ENCODE peak calls at places on chromosome 10, in nine cellular contexts. One of them, this sample, is unnamed.
A peak's percentile ranks its signal among the peaks of the same experiment; 100 is the strongest.

GRCh38 chr10:34407227-34407626 is 407.9 kb downstream of the PARD3 start:
- DNase-seq in AG04450: no peak
- DNase-seq in fibroblast of villous mesenchyme: peak; percentile 67
- DNase-seq in HCT116: no peak
- DNase-seq in fibroblast of pulmonary artery: peak; percentile 89
- DNase-seq in mucosa of descending colon: no peak
- DNase-seq in uterus: no peak
- DNase-seq in OCI-LY7: no peak
- DNase-seq in Peyer's patch: no peak
- DNase-seq in this sample: peak; percentile 33

GRCh38 chr10:87060280-87060928 is 34.2 kb downstream of the GLUD1 start:
- DNase-seq in AG04450: no peak
- DNase-seq in fibroblast of villous mesenchyme: no peak
- DNase-seq in HCT116: no peak
- DNase-seq in fibroblast of pulmonary artery: no peak
- DNase-seq in mucosa of descending colon: no peak
- DNase-seq in uterus: no peak
- DNase-seq in OCI-LY7: no peak
- DNase-seq in Peyer's patch: no peak
- DNase-seq in this sample: no peak

GRCh38 chr10:98242823-98243222 is 25.2 kb downstream of the LOXL4 start:
- DNase-seq in AG04450: no peak
- DNase-seq in fibroblast of villous mesenchyme: peak; percentile 36
- DNase-seq in HCT116: no peak
- DNase-seq in fibroblast of pulmonary artery: peak; percentile 58
- DNase-seq in mucosa of descending colon: no peak
- DNase-seq in uterus: no peak
- DNase-seq in OCI-LY7: peak; percentile 20
- DNase-seq in Peyer's patch: no peak
- DNase-seq in this sample: peak; percentile 69

GRCh38 chr10:122282253-122282671 is 11.2 kb downstream of the BTBD16 start:
- DNase-seq in AG04450: no peak
- DNase-seq in fibroblast of villous mesenchyme: no peak
- DNase-seq in HCT116: no peak
- DNase-seq in fibroblast of pulmonary artery: peak; percentile 26
- DNase-seq in mucosa of descending colon: no peak
- DNase-seq in uterus: no peak
- DNase-seq in OCI-LY7: no peak
- DNase-seq in Peyer's patch: no peak
- DNase-seq in this sample: peak; percentile 22

GRCh38 chr10:22228167-22228938 is 10.5 kb upstream of the EBLN1 start:
- DNase-seq in AG04450: no peak
- DNase-seq in fibroblast of villous mesenchyme: no peak
- DNase-seq in HCT116: no peak
- DNase-seq in fibroblast of pulmonary artery: no peak
- DNase-seq in mucosa of descending colon: no peak
- DNase-seq in uterus: no peak
- DNase-seq in OCI-LY7: no peak
- DNase-seq in Peyer's patch: no peak
- DNase-seq in this sample: no peak

GRCh38 chr10:35334297-35334696 is 2.0 kb upstream of the CCNY start:
- DNase-seq in AG04450: no peak
- DNase-seq in fibroblast of villous mesenchyme: no peak
- DNase-seq in HCT116: no peak
- DNase-seq in fibroblast of pulmonary artery: no peak
- DNase-seq in mucosa of descending colon: no peak
- DNase-seq in uterus: no peak
- DNase-seq in OCI-LY7: no peak
- DNase-seq in Peyer's patch: no peak
- DNase-seq in this sample: no peak

GRCh38 chr10:31401287-31401686 is 82.3 kb downstream of the ZEB1 start:
- DNase-seq in AG04450: no peak
- DNase-seq in fibroblast of villous mesenchyme: no peak
- DNase-seq in HCT116: no peak
- DNase-seq in fibroblast of pulmonary artery: no peak
- DNase-seq in mucosa of descending colon: no peak
- DNase-seq in uterus: no peak
- DNase-seq in OCI-LY7: no peak
- DNase-seq in Peyer's patch: no peak
- DNase-seq in this sample: no peak

GRCh38 chr10:13371879-13372470 is 23.9 kb upstream of the SEPHS1 start:
- DNase-seq in AG04450: peak; percentile 56
- DNase-seq in fibroblast of villous mesenchyme: peak; percentile 85
- DNase-seq in HCT116: peak; percentile 81
- DNase-seq in fibroblast of pulmonary artery: peak; percentile 87
- DNase-seq in mucosa of descending colon: peak; percentile 76
- DNase-seq in uterus: peak; percentile 43
- DNase-seq in OCI-LY7: peak; percentile 81
- DNase-seq in Peyer's patch: peak; percentile 33
- DNase-seq in this sample: peak; percentile 85

GRCh38 chr10:24722676-24723385 is 856 bp downstream of the ARHGAP21 start:
- DNase-seq in AG04450: no peak
- DNase-seq in fibroblast of villous mesenchyme: peak; percentile 57
- DNase-seq in HCT116: no peak
- DNase-seq in fibroblast of pulmonary artery: peak; percentile 57
- DNase-seq in mucosa of descending colon: peak; percentile 59
- DNase-seq in uterus: peak; percentile 52
- DNase-seq in OCI-LY7: peak; percentile 74
- DNase-seq in Peyer's patch: peak; percentile 50
- DNase-seq in this sample: peak; percentile 65

GRCh38 chr10:33094263-33095051 is 136.4 kb upstream of the ITGB1 start:
- DNase-seq in AG04450: no peak
- DNase-seq in fibroblast of villous mesenchyme: no peak
- DNase-seq in HCT116: no peak
- DNase-seq in fibroblast of pulmonary artery: no peak
- DNase-seq in mucosa of descending colon: no peak
- DNase-seq in uterus: no peak
- DNase-seq in OCI-LY7: no peak
- DNase-seq in Peyer's patch: no peak
- DNase-seq in this sample: no peak

GRCh38 chr10:3924344-3924743 is 139.3 kb upstream of the KLF6 start:
- DNase-seq in AG04450: peak; percentile 24
- DNase-seq in fibroblast of villous mesenchyme: peak; percentile 84
- DNase-seq in HCT116: no peak
- DNase-seq in fibroblast of pulmonary artery: peak; percentile 94
- DNase-seq in mucosa of descending colon: no peak
- DNase-seq in uterus: no peak
- DNase-seq in OCI-LY7: no peak
- DNase-seq in Peyer's patch: no peak
- DNase-seq in this sample: peak; percentile 58

GRCh38 chr10:85362401-85362800 is 1004.2 kb downstream of the GRID1 start:
- DNase-seq in AG04450: no peak
- DNase-seq in fibroblast of villous mesenchyme: no peak
- DNase-seq in HCT116: no peak
- DNase-seq in fibroblast of pulmonary artery: no peak
- DNase-seq in mucosa of descending colon: no peak
- DNase-seq in uterus: no peak
- DNase-seq in OCI-LY7: no peak
- DNase-seq in Peyer's patch: no peak
- DNase-seq in this sample: no peak

GRCh38 chr10:35639651-35640311 is 2.3 kb downstream of the FZD8 start:
- DNase-seq in AG04450: no peak
- DNase-seq in fibroblast of villous mesenchyme: peak; percentile 33
- DNase-seq in HCT116: no peak
- DNase-seq in fibroblast of pulmonary artery: peak; percentile 47
- DNase-seq in mucosa of descending colon: peak; percentile 21
- DNase-seq in uterus: peak; percentile 23
- DNase-seq in OCI-LY7: no peak
- DNase-seq in Peyer's patch: no peak
- DNase-seq in this sample: peak; percentile 55

GRCh38 chr10:96745950-96746349 is 25.6 kb upstream of the PIK3AP1 start:
- DNase-seq in AG04450: no peak
- DNase-seq in fibroblast of villous mesenchyme: no peak
- DNase-seq in HCT116: no peak
- DNase-seq in fibroblast of pulmonary artery: no peak
- DNase-seq in mucosa of descending colon: no peak
- DNase-seq in uterus: no peak
- DNase-seq in OCI-LY7: no peak
- DNase-seq in Peyer's patch: no peak
- DNase-seq in this sample: no peak

GRCh38 chr10:93437000-93437945 is 44.9 kb downstream of the MYOF start:
- DNase-seq in AG04450: peak; percentile 98
- DNase-seq in fibroblast of villous mesenchyme: peak; percentile 100
- DNase-seq in HCT116: peak; percentile 86
- DNase-seq in fibroblast of pulmonary artery: peak; percentile 99
- DNase-seq in mucosa of descending colon: peak; percentile 49
- DNase-seq in uterus: peak; percentile 80
- DNase-seq in OCI-LY7: no peak
- DNase-seq in Peyer's patch: no peak
- DNase-seq in this sample: peak; percentile 99

GRCh38 chr10:69407621-69408301 is 9.0 kb downstream of the TACR2 start:
- DNase-seq in AG04450: no peak
- DNase-seq in fibroblast of villous mesenchyme: no peak
- DNase-seq in HCT116: no peak
- DNase-seq in fibroblast of pulmonary artery: no peak
- DNase-seq in mucosa of descending colon: no peak
- DNase-seq in uterus: no peak
- DNase-seq in OCI-LY7: peak; percentile 61
- DNase-seq in Peyer's patch: peak; percentile 34
- DNase-seq in this sample: no peak

GRCh38 chr10:129046074-129046681 is 420.9 kb upstream of the MGMT start:
- DNase-seq in AG04450: no peak
- DNase-seq in fibroblast of villous mesenchyme: no peak
- DNase-seq in HCT116: no peak
- DNase-seq in fibroblast of pulmonary artery: peak; percentile 31
- DNase-seq in mucosa of descending colon: no peak
- DNase-seq in uterus: no peak
- DNase-seq in OCI-LY7: no peak
- DNase-seq in Peyer's patch: no peak
- DNase-seq in this sample: peak; percentile 86
- H3K4me3 ChIP-seq in AG04450: no peak overlapping the region
- H3K4me3 ChIP-seq in fibroblast of villous mesenchyme: no peak overlapping the region
- H3K4me3 ChIP-seq in HCT116: no peak overlapping the region
- H3K4me3 ChIP-seq in fibroblast of pulmonary artery: no peak overlapping the region
- H3K4me3 ChIP-seq in mucosa of descending colon: no peak overlapping the region
- H3K4me3 ChIP-seq in uterus: no peak overlapping the region
- H3K4me3 ChIP-seq in OCI-LY7: no peak overlapping the region
- H3K4me3 ChIP-seq in Peyer's patch: no peak overlapping the region
- H3K4me3 ChIP-seq in this sample: peak overlapping the region; percentile 51

GRCh38 chr10:49323171-49323895 is 24.4 kb downstream of the C10orf71 start:
- DNase-seq in AG04450: no peak
- DNase-seq in fibroblast of villous mesenchyme: no peak
- DNase-seq in HCT116: no peak
- DNase-seq in fibroblast of pulmonary artery: no peak
- DNase-seq in mucosa of descending colon: no peak
- DNase-seq in uterus: no peak
- DNase-seq in OCI-LY7: no peak
- DNase-seq in Peyer's patch: no peak
- DNase-seq in this sample: no peak

GRCh38 chr10:49325131-49325915 is 26.4 kb downstream of the C10orf71 start:
- DNase-seq in AG04450: no peak
- DNase-seq in fibroblast of villous mesenchyme: no peak
- DNase-seq in HCT116: no peak
- DNase-seq in fibroblast of pulmonary artery: no peak
- DNase-seq in mucosa of descending colon: no peak
- DNase-seq in uterus: no peak
- DNase-seq in OCI-LY7: no peak
- DNase-seq in Peyer's patch: peak; percentile 10
- DNase-seq in this sample: no peak

GRCh38 chr10:49322371-49323170 is 23.6 kb downstream of the C10orf71 start:
- DNase-seq in AG04450: no peak
- DNase-seq in fibroblast of villous mesenchyme: no peak
- DNase-seq in HCT116: no peak
- DNase-seq in fibroblast of pulmonary artery: no peak
- DNase-seq in mucosa of descending colon: no peak
- DNase-seq in uterus: no peak
- DNase-seq in OCI-LY7: no peak
- DNase-seq in Peyer's patch: no peak
- DNase-seq in this sample: no peak

GRCh38 chr10:49324711-49325110 is 25.7 kb downstream of the C10orf71 start:
- DNase-seq in AG04450: no peak
- DNase-seq in fibroblast of villous mesenchyme: peak; percentile 1
- DNase-seq in HCT116: no peak
- DNase-seq in fibroblast of pulmonary artery: no peak
- DNase-seq in mucosa of descending colon: no peak
- DNase-seq in uterus: no peak
- DNase-seq in OCI-LY7: no peak
- DNase-seq in Peyer's patch: peak; percentile 7
- DNase-seq in this sample: no peak

GRCh38 chr10:49323896-49324270 is 24.9 kb downstream of the C10orf71 start:
- DNase-seq in AG04450: no peak
- DNase-seq in fibroblast of villous mesenchyme: no peak
- DNase-seq in HCT116: no peak
- DNase-seq in fibroblast of pulmonary artery: no peak
- DNase-seq in mucosa of descending colon: no peak
- DNase-seq in uterus: no peak
- DNase-seq in OCI-LY7: no peak
- DNase-seq in Peyer's patch: no peak
- DNase-seq in this sample: no peak
- TF ChIP-seq CTCF in AG04450: no peak
- TF ChIP-seq CTCF in fibroblast of villous mesenchyme: no peak
- TF ChIP-seq CTCF in HCT116: no peak
- TF ChIP-seq CTCF in fibroblast of pulmonary artery: no peak
- TF ChIP-seq CTCF in mucosa of descending colon: no peak
- TF ChIP-seq CTCF in uterus: no peak
- TF ChIP-seq CTCF in OCI-LY7: no peak
- TF ChIP-seq CTCF in Peyer's patch: no peak
- TF ChIP-seq CTCF in this sample: no peak

GRCh38 chr10:124152781-124153600 is 59.6 kb upstream of the CHST15 start:
- DNase-seq in AG04450: peak; percentile 51
- DNase-seq in fibroblast of villous mesenchyme: peak; percentile 86
- DNase-seq in HCT116: peak; percentile 100
- DNase-seq in fibroblast of pulmonary artery: peak; percentile 73
- DNase-seq in mucosa of descending colon: peak; percentile 55
- DNase-seq in uterus: no peak
- DNase-seq in OCI-LY7: peak; percentile 88
- DNase-seq in Peyer's patch: peak; percentile 62
- DNase-seq in this sample: peak; percentile 79
- H3K4me3 ChIP-seq in AG04450: no peak overlapping the region
- H3K4me3 ChIP-seq in fibroblast of villous mesenchyme: no peak overlapping the region
- H3K4me3 ChIP-seq in HCT116: peak overlapping the region; percentile 57
- H3K4me3 ChIP-seq in fibroblast of pulmonary artery: no peak overlapping the region
- H3K4me3 ChIP-seq in mucosa of descending colon: no peak overlapping the region
- H3K4me3 ChIP-seq in uterus: no peak overlapping the region
- H3K4me3 ChIP-seq in OCI-LY7: peak overlapping the region; percentile 20
- H3K4me3 ChIP-seq in Peyer's patch: no peak overlapping the region
- H3K4me3 ChIP-seq in this sample: no peak overlapping the region

DNA sequence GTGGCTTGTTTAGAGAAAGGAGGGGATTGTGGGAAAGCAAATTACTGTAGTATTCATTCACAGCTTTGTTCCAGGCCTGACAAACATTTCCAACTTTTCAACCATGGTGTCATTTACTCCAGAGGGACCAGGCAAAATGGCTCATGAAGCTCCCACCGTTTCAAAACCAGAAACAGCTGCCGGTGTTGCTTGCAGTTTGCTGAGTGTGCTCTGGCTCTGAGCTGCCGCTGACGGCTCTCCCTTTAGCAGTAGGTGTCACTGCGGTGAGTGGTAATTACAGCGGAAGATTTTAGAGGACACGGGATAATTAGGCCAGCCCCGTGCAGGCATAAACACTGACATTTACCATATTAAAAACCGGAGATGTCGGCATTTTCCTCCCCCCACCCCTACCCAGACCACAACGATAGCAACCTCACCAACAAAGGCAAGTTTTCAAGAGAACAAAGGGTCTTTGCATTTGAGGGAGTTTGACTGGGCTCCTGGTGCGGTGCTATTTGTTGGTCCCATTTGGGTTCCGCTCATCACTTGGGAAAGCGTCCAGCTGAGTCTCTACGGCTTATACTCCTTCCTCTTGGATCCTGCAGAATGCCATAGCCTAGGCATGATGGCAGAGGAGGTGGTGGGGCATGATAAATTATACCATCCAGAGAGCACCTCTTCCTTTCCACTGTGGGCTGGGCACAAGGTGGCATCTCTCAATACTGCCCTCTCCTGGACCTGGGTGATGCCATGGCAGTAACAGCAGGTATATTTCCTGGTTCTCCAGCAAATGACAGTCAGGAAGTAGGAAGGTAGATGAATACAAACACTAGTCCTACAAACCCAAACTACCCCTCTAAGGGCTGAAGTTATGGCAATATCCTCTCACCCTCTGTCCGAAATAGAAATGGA is 1005.2 kb downstream of the KCNMA1 start:
- DNase-seq in AG04450: no peak
- DNase-seq in fibroblast of villous mesenchyme: no peak
- DNase-seq in HCT116: peak; percentile 6
- DNase-seq in fibroblast of pulmonary artery: peak; percentile 1
- DNase-seq in mucosa of descending colon: peak; percentile 78
- DNase-seq in uterus: no peak
- DNase-seq in OCI-LY7: peak; percentile 5
- DNase-seq in Peyer's patch: no peak
- DNase-seq in this sample: no peak
- TF ChIP-seq CTCF in AG04450: peak; percentile 18
- TF ChIP-seq CTCF in fibroblast of villous mesenchyme: peak; percentile 29
- TF ChIP-seq CTCF in HCT116: peak; percentile 64
- TF ChIP-seq CTCF in fibroblast of pulmonary artery: peak; percentile 24
- TF ChIP-seq CTCF in mucosa of descending colon: no peak
- TF ChIP-seq CTCF in uterus: no peak
- TF ChIP-seq CTCF in OCI-LY7: peak; percentile 61
- TF ChIP-seq CTCF in Peyer's patch: peak; percentile 28
- TF ChIP-seq CTCF in this sample: peak; percentile 31